ENCODE peak calls at places on chromosome 15, in four cellular contexts. E is breast epithelium, V is AG10803, F is ovary. A is an unnamed sample.

GRCh38 chr15:58311551-58311950 is 120.2 kb upstream of the LIPC start:
- DNase-seq in E (no peak), V (no peak), F (no peak), A (no peak)

GRCh38 chr15:80010131-80010673 is 39.2 kb upstream of the BCL2A1 start:
- DNase-seq in E (no peak), V (peak), F (no peak), A (peak)

GRCh38 chr15:78093242-78094020 is 1.1 kb downstream of the SH2D7 start:
- DNase-seq in E (no peak), V (peak), F (no peak), A (peak)

GRCh38 chr15:94487635-94488034 is 256.3 kb downstream of the MCTP2 start:
- DNase-seq in E (no peak), V (no peak), F (no peak), A (no peak)

GRCh38 chr15:45594322-45594721 is 7.1 kb downstream of the BLOC1S6 start:
- DNase-seq in E (no peak), V (no peak), F (no peak), A (no peak)

GRCh38 chr15:58594898-58595297 is 154.6 kb downstream of the ADAM10 start:
- DNase-seq in E (no peak), V (no peak), F (no peak), A (no peak)

GRCh38 chr15:78083687-78084358 is 6.3 kb upstream of the TBC1D2B start:
- DNase-seq in E (no peak), V (no peak), F (no peak), A (no peak)

GRCh38 chr15:28904541-28905303 is 18.9 kb downstream of the APBA2 start:
- DNase-seq in E (peak), V (no peak), F (no peak), A (no peak)

GRCh38 chr15:59687831-59688230 is 1.3 kb downstream of the BNIP2 start:
- DNase-seq in E (no peak), V (peak), F (no peak), A (peak)

GRCh38 chr15:68572309-68572708 is 6.5 kb upstream of the CORO2B start:
- DNase-seq in E (no peak), V (no peak), F (no peak), A (no peak)

GRCh38 chr15:50181983-50182232 is at the start of gene SLC27A2:
- DNase-seq in E (no peak), V (no peak), F (peak), A (no peak)

GRCh38 chr15:71278989-71279756 is 163.9 kb downstream of the THSD4 start:
- DNase-seq in E (no peak), V (peak), F (no peak), A (peak)

GRCh38 chr15:50908209-50909043 is at the start of gene AP4E1:
- DNase-seq in E (peak), V (peak), F (peak), A (peak)

GRCh38 chr15:65580287-65580686 is 30.6 kb downstream of the INTS14 start:
- DNase-seq in E (no peak), V (peak), F (no peak), A (peak)

DNA sequence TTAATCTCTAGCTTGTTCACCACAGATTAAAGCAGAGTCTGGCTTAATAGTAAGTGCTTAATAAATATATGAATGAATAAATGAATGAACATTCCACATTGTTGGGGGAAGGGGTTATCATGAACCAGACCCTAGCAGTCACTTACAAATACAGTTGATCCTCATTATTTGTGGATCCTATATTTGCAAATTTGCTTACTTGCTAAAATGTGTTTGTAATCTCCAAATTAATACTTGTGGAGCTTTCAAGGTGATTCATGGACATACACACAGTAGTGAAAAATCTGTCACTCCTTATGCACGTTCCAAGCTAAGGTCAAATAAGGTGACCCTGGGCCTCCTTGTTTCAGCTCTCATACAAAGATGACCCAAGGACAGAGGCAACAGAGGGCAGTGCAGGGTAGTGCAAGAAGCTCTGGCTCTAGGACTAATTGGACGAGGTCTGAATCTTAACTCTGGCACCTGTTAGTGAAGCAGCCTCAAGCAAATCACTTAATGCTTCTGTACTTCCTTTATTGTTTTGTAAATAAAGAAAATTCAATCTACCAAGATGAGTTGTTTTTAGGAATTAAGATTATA is 112.8 kb upstream of the C2CD4B start:
- DNase-seq in E (no peak), V (no peak), F (no peak), A (no peak)
- TF ChIP-seq CTCF in E (no peak), V (no peak), F (no peak), A (no peak)

DNA sequence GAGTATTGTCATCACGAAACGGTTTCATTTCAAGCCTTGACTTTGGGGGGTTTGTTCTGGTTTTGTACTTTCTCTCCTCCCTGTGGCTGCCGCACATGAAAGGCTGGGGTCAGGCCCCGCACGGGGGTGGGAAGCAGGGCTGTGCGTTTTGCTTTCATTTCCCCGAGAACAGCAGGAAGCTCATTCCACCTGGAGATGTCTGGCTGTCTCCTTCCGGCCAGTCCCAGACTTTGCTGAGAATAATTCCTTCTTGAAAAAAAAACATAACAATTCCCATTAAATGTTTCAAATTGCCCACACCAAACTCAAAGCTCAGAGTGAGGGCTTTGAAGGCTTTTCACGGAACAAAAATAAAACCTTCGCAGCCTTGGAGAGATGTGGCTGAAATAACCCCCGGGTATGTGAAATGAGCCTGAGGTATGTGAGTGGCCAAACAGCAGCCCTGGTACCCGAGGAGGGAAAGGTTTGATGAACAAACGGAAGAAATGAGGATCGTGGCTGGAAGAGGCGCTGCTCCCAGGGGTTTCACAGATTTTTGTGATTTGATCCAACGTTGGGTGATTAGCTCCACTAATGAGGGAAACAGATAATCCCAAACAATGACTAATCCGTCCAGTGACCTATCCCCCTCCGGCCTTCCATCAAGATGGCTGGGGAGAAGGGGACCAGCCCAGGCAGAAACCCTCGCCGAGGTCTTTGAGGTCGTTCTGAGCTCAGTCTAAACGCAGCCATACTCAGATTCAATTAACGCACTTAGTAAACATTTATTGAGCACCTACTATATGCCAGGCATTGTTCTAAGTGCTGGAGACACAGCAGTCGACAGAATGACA is 126.9 kb upstream of the MEF2A start:
- DNase-seq in E (no peak), V (peak), F (peak), A (no peak)
- H3K4me3 ChIP-seq in E (no peak), V (peak), F (no peak), A (no peak)

DNA sequence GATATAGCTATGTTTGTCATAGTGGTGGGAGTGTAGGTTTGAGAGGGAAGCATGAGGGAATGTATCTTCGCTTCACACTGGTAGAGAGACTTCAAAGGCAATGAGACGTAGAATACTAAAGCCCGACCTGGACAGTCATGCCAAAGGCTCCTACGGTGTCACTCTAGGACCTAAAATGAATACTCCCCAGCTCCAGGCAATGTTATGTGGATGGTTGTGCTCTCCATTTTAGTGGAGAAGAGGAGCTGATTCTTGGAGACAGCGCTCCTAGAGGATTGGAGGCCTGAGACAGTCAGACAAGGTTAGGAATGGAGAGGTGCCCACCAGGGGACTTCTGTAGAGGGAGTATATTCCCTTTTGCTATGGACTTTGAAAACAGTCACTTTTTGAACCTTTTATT is 260.1 kb downstream of the MEX3B start:
- DNase-seq in E (no peak), V (no peak), F (no peak), A (no peak)
- TF ChIP-seq CTCF in E (no peak), V (no peak), F (no peak), A (no peak)

DNA sequence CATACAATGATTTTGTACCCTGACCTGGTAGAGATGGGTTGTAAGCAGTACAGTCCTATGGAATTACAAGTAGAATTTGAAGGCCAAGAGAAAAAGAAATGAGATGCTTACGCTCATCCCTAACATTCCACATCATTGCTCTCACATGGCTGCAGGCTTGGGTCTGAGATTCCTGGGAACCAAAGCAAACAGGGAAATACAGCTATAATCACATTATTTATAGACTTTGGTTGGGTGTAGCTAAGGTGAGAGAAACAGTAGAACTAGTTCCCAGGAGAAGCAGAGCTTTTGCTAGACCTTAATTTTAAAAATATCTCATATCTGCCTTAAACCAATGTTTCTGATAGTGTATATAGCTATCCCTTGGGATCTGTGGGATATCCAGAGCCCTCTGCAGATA is 51.4 kb downstream of the SLCO3A1 start:
- DNase-seq in E (no peak), V (no peak), F (no peak), A (no peak)
- H3K4me3 ChIP-seq in E (no peak), V (no peak), F (no peak), A (no peak)

GRCh38 chr15:90249123-90249863 is at the start of gene TTLL13:
- DNase-seq in E (peak), V (peak), F (peak), A (peak)
- TF ChIP-seq CTCF in E (no peak), V (no peak), F (no peak), A (no peak)

GRCh38 chr15:83282859-83283812 is 1.3 kb downstream of the BNC1 start:
- DNase-seq in E (no peak), V (peak), F (no peak), A (peak)

GRCh38 chr15:83285284-83285978 is 967 bp upstream of the BNC1 start:
- DNase-seq in E (no peak), V (no peak), F (no peak), A (no peak)

GRCh38 chr15:83282141-83282540 is 2.3 kb downstream of the BNC1 start:
- DNase-seq in E (no peak), V (no peak), F (no peak), A (no peak)

GRCh38 chr15:83284563-83285283 is at the start of gene BNC1:
- DNase-seq in E (no peak), V (peak), F (no peak), A (no peak)

GRCh38 chr15:83283813-83284562 is 476 bp downstream of the BNC1 start:
- DNase-seq in E (no peak), V (peak), F (no peak), A (no peak)
- H3K4me3 ChIP-seq in E (peak), V (peak), F (no peak), A (peak)

GRCh38 chr15:101489236-101489632 is 273 bp downstream of the PCSK6 start:
- DNase-seq in E (no peak), V (no peak), F (no peak), A (peak)
- TF ChIP-seq CTCF in E (no peak), V (no peak), F (no peak), A (no peak)

A was measured in cardiac fibroblast.